ENCODE peak calls at places on chromosomes 7 and 10, in nine cellular contexts. K is amniotic epithelial cell; N is fibroblast of the aortic adventitia; H is T-helper 2 cell treated with Interferon-gamma antibody and Interleukin-4, amounts not matched to agents 5 μg/mL and 100 μg/mL, for 36 hours; D is cardiac septum; P is neuronal stem cell; J is Panc1; S is stimulated activated CD8-positive, alpha-beta memory T cell treated with anti-CD3 and anti-CD28 coated beads, Interleukin-15, amount 100 ng/mL, for 4 hours; V is fibroblast of pulmonary artery. W is an unnamed sample.
A peak's percentile ranks its signal among the peaks of the same experiment; 100 is the strongest.

GRCh38 chr7:4931932-4932331 is 27.1 kb downstream of the MMD2 start:
- DNase-seq in K (no peak), N (no peak), H (no peak), D (no peak), P (no peak), J (no peak), S (no peak), V (no peak), W (peak; percentile 21)

GRCh38 chr7:33958126-33958525 is 52.8 kb downstream of the BMPER start:
- DNase-seq in K (peak; percentile 90), N (no peak), H (no peak), D (no peak), P (no peak), J (no peak), S (no peak), V (no peak), W (no peak)

GRCh38 chr7:106957766-106958165 is 86.7 kb upstream of the PRKAR2B start:
- DNase-seq in K (no peak), N (no peak), H (no peak), D (no peak), P (no peak), J (no peak), S (no peak), V (no peak), W (no peak)

GRCh38 chr7:23377134-23377533 is 78.0 kb downstream of the MALSU1 start:
- DNase-seq in K (peak; percentile 35), N (peak; percentile 43), H (no peak), D (no peak), P (no peak), J (peak; percentile 71), S (no peak), V (peak; percentile 58), W (no peak)

GRCh38 chr7:56287429-56288138 is 171.4 kb upstream of the NUPR2 start:
- DNase-seq in K (no peak), N (no peak), H (no peak), D (no peak), P (no peak), J (no peak), S (no peak), V (no peak), W (no peak)

GRCh38 chr10:71077143-71077581 is 135.2 kb upstream of the UNC5B start:
- DNase-seq in K (no peak), N (no peak), H (no peak), D (peak; percentile 70), P (no peak), J (no peak), S (no peak), V (no peak), W (no peak)

GRCh38 chr10:105243825-105244224 is 602.7 kb downstream of the SORCS3 start:
- DNase-seq in K (no peak), N (no peak), H (no peak), D (no peak), P (no peak), J (no peak), S (no peak), V (no peak), W (no peak)

GRCh38 chr7:19776981-19777380 is 3.6 kb upstream of the TMEM196 start:
- DNase-seq in K (no peak), N (no peak), H (no peak), D (no peak), P (no peak), J (no peak), S (no peak), V (no peak), W (no peak)

GRCh38 chr10:3192856-3193635 is 20.5 kb upstream of the PITRM1 start:
- DNase-seq in K (peak; percentile 57), N (peak; percentile 82), H (peak; percentile 26), D (no peak), P (peak; percentile 50), J (no peak), S (no peak), V (peak; percentile 77), W (peak; percentile 42)

GRCh38 chr7:12802070-12802469 is 114.6 kb downstream of the ARL4A start:
- DNase-seq in K (no peak), N (no peak), H (no peak), D (no peak), P (no peak), J (no peak), S (no peak), V (no peak), W (no peak)

GRCh38 chr7:94511763-94512162 is 2.2 kb downstream of the CASD1 start:
- DNase-seq in K (no peak), N (peak; percentile 6), H (no peak), D (no peak), P (no peak), J (no peak), S (no peak), V (no peak), W (no peak)

GRCh38 chr7:17530741-17531417 is 232.4 kb downstream of the AHR start:
- DNase-seq in K (peak; percentile 86), N (peak; percentile 49), H (no peak), D (no peak), P (no peak), J (no peak), S (no peak), V (peak; percentile 84), W (no peak)

GRCh38 chr10:3825244-3825643 is 40.2 kb upstream of the KLF6 start:
- DNase-seq in K (peak; percentile 98), N (peak; percentile 80), H (no peak), D (no peak), P (no peak), J (no peak), S (no peak), V (peak; percentile 88), W (no peak)

GRCh38 chr10:12042409-12042796 is 206 bp downstream of the UPF2 start:
- DNase-seq in K (no peak), N (no peak), H (peak; percentile 58), D (no peak), P (no peak), J (no peak), S (peak; percentile 45), V (peak; percentile 13), W (peak; percentile 43)

GRCh38 chr10:29722777-29723176 is 88.0 kb upstream of the SVIL start:
- DNase-seq in K (no peak), N (no peak), H (no peak), D (no peak), P (no peak), J (no peak), S (no peak), V (no peak), W (no peak)

GRCh38 chr7:132059141-132059540 is 502.7 kb upstream of the PODXL start:
- DNase-seq in K (no peak), N (no peak), H (no peak), D (no peak), P (no peak), J (no peak), S (no peak), V (no peak), W (no peak)

GRCh38 chr10:43043773-43044394 is 33.0 kb upstream of the RET start:
- DNase-seq in K (no peak), N (no peak), H (no peak), D (peak; percentile 50), P (no peak), J (no peak), S (no peak), V (no peak), W (no peak)

GRCh38 chr7:55081067-55081853 is 62.4 kb downstream of the EGFR start:
- DNase-seq in K (peak; percentile 80), N (peak; percentile 4), H (no peak), D (no peak), P (no peak), J (no peak), S (no peak), V (no peak), W (no peak)

GRCh38 chr7:84783161-84783803 is 403.6 kb downstream of the SEMA3D start:
- DNase-seq in K (peak; percentile 61), N (peak; percentile 45), H (no peak), D (no peak), P (no peak), J (no peak), S (no peak), V (peak; percentile 36), W (no peak)

GRCh38 chr7:1027285-1028043 is 16.9 kb upstream of the GPR146 start:
- DNase-seq in K (peak; percentile 32), N (peak; percentile 48), H (no peak), D (no peak), P (no peak), J (no peak), S (no peak), V (peak; percentile 50), W (no peak)

GRCh38 chr7:157460721-157461120 is 123.9 kb downstream of the DNAJB6 start:
- DNase-seq in K (no peak), N (no peak), H (no peak), D (peak; percentile 59), P (no peak), J (no peak), S (no peak), V (no peak), W (no peak)

GRCh38 chr7:158458716-158459282 is 128.8 kb downstream of the PTPRN2 start:
- DNase-seq in K (no peak), N (no peak), H (no peak), D (peak; percentile 70), P (no peak), J (no peak), S (no peak), V (no peak), W (no peak)

GRCh38 chr7:12653127-12653917 is 34.1 kb upstream of the ARL4A start:
- DNase-seq in K (no peak), N (peak; percentile 76), H (no peak), D (no peak), P (no peak), J (no peak), S (no peak), V (peak; percentile 23), W (no peak)